ENCODE peak calls at places on chromosomes 4 and X, in eight cellular contexts. T, Q, I, C, B, D, J and S are unnamed samples. For H3K27me3, the result is how much of the 10 kb centered on the place peaks cover.

GRCh38 chrX:134520860-134521390 is 61.0 kb downstream of the HPRT1 start:
- DNase-seq in D (peak), J (no peak), B (peak), T (no peak), Q (peak), I (no peak), C (peak), S (no peak)

GRCh38 chrX:21176927-21177571 is 197.2 kb upstream of the CNKSR2 start:
- DNase-seq in Q (no peak), T (no peak), C (no peak), D (no peak), J (no peak), I (no peak), B (no peak), S (no peak)

GRCh38 chr4:123216946-123217345 is 179.6 kb upstream of the SPRY1 start:
- DNase-seq in D (no peak), I (no peak), Q (no peak), B (no peak), C (no peak), T (no peak), J (no peak), S (no peak)

GRCh38 chr4:101621120-101621519 is 169.4 kb upstream of the BANK1 start:
- DNase-seq in C (no peak), B (no peak), I (no peak), J (no peak), T (no peak), Q (no peak), D (no peak), S (no peak)

GRCh38 chrX:77446029-77446585 is 1.1 kb upstream of the FGF16 start:
- DNase-seq in D (no peak), C (no peak), B (no peak), Q (no peak), J (no peak), T (peak), I (peak), S (no peak)

GRCh38 chr4:26372525-26373172 is 51.8 kb downstream of the RBPJ start:
- DNase-seq in J (peak), C (no peak), T (no peak), D (peak), B (peak), I (no peak), Q (no peak), S (peak)

GRCh38 chr4:114654607-114655006 is 56.0 kb downstream of the UGT8 start:
- DNase-seq in D (peak), Q (no peak), J (no peak), C (no peak), B (no peak), I (no peak), T (no peak), S (no peak)

GRCh38 chrX:45196701-45197100 is 4.0 kb downstream of the DIPK2B start:
- DNase-seq in B (no peak), J (no peak), I (no peak), Q (no peak), T (no peak), C (no peak), D (no peak), S (no peak)

GRCh38 chrX:56310581-56310980 is 78.4 kb downstream of the KLF8 start:
- DNase-seq in T (no peak), Q (no peak), J (no peak), D (no peak), I (no peak), B (no peak), C (no peak), S (no peak)

GRCh38 chr4:149065753-149066152 is 623.5 kb upstream of the NR3C2 start:
- DNase-seq in Q (no peak), B (no peak), T (no peak), C (no peak), I (no peak), J (no peak), D (no peak), S (no peak)

GRCh38 chrX:71542411-71542810 is 9.5 kb downstream of the OGT start:
- DNase-seq in Q (no peak), T (no peak), B (no peak), D (no peak), C (no peak), I (no peak), J (no peak), S (no peak)

GRCh38 chrX:56130013-56130412 is 102.1 kb upstream of the KLF8 start:
- DNase-seq in D (no peak), C (no peak), I (no peak), J (no peak), Q (no peak), B (no peak), T (no peak), S (no peak)

GRCh38 chrX:7372843-7373525 is 225.0 kb upstream of the PUDP start:
- DNase-seq in T (no peak), I (no peak), Q (no peak), J (no peak), D (no peak), C (no peak), B (no peak), S (no peak)

GRCh38 chr4:73895201-73896177 is 26.3 kb downstream of the CXCL1 start:
- DNase-seq in B (no peak), I (no peak), Q (no peak), D (peak), T (no peak), C (no peak), J (no peak), S (no peak)

GRCh38 chr4:182600836-182601235 is 316.4 kb downstream of the DCTD start:
- DNase-seq in J (no peak), B (peak), D (no peak), Q (no peak), I (no peak), C (no peak), T (no peak), S (no peak)

GRCh38 chr4:8013976-8014726 is 74.5 kb upstream of the AFAP1 start:
- DNase-seq in C (no peak), D (no peak), Q (no peak), T (no peak), B (no peak), J (no peak), I (peak), S (no peak)

DNA sequence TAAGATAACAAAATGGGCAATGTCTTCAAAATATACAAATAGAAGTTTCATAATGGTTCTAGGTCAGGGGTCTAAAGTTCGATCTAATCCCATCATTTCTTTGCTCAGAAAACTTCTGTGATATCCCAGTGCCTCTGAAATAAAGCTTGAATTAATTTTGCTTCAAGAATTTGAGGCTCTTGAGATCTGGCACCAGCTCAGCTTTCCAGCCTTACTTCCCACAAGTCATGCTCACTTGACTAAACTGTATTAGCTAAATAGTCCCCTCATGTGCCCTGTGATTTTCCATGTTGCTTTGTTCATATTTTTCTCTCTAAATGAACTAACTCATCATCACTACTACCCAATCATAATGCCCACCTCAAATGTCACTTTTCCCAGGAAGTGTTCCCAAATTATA is 50.8 kb upstream of the MBNL3 start:
- DNase-seq in Q (no peak), D (no peak), C (no peak), I (no peak), B (no peak), T (no peak), J (no peak), S (no peak)
- H3K27me3 ChIP-seq in Q (under half), D (under half), C (under half), I (under half), B (under half), T (under half), J (under half), S (under half)

GRCh38 chrX:137143864-137144263 is 110.1 kb upstream of the GPR101 start:
- DNase-seq in J (no peak), D (no peak), I (no peak), Q (no peak), T (no peak), C (no peak), B (no peak), S (no peak)
- H3K27me3 ChIP-seq in J (under half), D (under half), I (under half), Q (under half), T (under half), C (under half), B (under half), S (under half)

GRCh38 chr4:127379499-127379898 is 253.3 kb upstream of the INTU start:
- DNase-seq in T (no peak), Q (no peak), C (no peak), I (no peak), B (no peak), D (no peak), J (no peak), S (no peak)
- H3K27me3 ChIP-seq in T (under half), Q (under half), C (under half), I (under half), B (under half), D (under half), J (under half), S (under half)

GRCh38 chr4:1415681-1415981 is 9.4 kb upstream of the NKX1-1 start:
- DNase-seq in T (no peak), C (no peak), D (no peak), Q (no peak), I (no peak), J (no peak), B (peak), S (no peak)

GRCh38 chr4:1413221-1413663 is 7.0 kb upstream of the NKX1-1 start:
- DNase-seq in Q (no peak), C (no peak), B (peak), T (no peak), J (no peak), I (no peak), D (no peak), S (no peak)

GRCh38 chr4:1416051-1416947 is 10.1 kb upstream of the NKX1-1 start:
- DNase-seq in C (no peak), T (no peak), I (no peak), J (no peak), B (peak), Q (no peak), D (no peak), S (no peak)

GRCh38 chr4:1413687-1414479 is 7.6 kb upstream of the NKX1-1 start:
- DNase-seq in C (no peak), J (no peak), I (no peak), T (no peak), B (peak), D (no peak), Q (no peak), S (no peak)

DNA sequence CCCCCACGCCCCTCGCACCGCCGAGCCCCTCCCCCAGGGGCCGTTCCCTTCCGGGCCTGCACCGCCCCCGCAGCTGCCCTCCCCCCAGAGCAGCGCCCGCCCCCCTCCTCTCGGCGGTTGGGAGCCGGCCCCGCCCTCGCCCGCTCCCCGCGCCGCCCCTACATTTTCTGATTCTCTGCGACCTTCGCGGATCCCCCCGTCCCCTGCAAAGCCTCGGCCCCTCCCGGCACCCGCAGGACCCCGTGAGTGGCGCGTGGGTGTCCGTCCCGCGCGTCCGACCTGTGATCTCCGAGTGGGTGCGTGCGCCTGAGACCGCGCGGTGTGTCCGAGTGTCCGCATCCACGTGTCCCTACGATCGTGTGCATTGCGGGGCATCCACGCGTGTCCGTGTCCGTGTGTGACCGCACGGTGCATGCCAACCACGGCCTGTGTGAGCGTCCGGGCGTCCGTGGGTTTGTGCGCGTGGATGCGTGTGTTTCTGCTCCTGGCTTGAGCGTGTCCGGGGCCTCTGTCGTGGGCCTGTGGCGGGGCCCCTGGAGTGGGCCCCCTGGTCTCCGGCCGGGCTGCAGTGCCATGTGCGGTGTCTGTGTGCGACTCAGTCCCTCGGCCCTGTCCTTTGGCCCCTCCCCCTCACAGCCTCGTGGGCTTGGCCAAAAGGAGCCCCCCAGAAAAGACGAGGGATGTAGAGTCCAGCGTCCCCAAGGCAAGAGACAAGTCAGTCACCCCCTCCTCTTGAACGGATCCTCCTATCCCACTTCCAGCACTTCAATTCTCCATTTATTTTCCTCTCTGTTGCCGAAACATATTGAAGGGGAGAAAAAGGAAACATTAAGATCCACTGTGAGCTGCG is 8.8 kb upstream of the NKX1-1 start:
- DNase-seq in J (no peak), T (no peak), D (no peak), C (no peak), B (peak), I (peak), Q (no peak), S (no peak)
- H3K27me3 ChIP-seq in J (under half), T (half or more), D (under half), C (under half), B (half or more), I (half or more), Q (under half), S (half or more)

GRCh38 chr4:95162867-95163266 is 385.9 kb downstream of the UNC5C start:
- DNase-seq in C (no peak), J (no peak), D (no peak), B (no peak), T (no peak), I (no peak), Q (no peak), S (no peak)

GRCh38 chr4:95161781-95162469 is 386.8 kb downstream of the UNC5C start:
- DNase-seq in B (no peak), I (no peak), Q (no peak), J (no peak), T (no peak), D (no peak), C (no peak), S (no peak)

GRCh38 chr4:95170176-95170575 is 378.6 kb downstream of the UNC5C start:
- DNase-seq in I (no peak), C (no peak), D (no peak), J (no peak), T (no peak), Q (no peak), B (no peak), S (no peak)

GRCh38 chr4:95165926-95166524 is 382.7 kb downstream of the UNC5C start:
- DNase-seq in C (peak), T (no peak), Q (no peak), B (peak), D (peak), I (no peak), J (peak), S (peak)

DNA sequence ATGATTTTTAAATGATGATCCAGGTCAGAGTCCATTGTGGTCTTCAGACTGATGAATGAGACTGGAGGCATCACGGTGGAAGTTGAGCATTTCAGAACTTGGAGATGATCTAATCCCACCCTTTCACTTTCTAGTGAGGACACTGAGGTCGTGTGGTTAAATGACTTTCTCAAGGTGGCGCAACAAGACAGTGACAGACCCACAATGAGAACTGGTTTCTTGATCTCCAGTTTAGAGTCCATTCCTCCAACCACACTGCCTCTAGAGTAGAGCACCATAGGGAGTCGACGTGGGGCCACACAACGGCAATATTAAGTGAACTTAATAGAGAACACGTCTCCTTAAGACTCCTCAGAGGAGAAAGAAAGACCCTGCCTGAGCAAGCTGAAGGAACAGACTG is 381.0 kb downstream of the UNC5C start:
- DNase-seq in B (no peak), Q (no peak), I (no peak), T (no peak), C (no peak), D (no peak), J (no peak), S (no peak)
- H3K27me3 ChIP-seq in B (under half), Q (under half), I (under half), T (under half), C (under half), D (under half), J (under half), S (under half)

GRCh38 chrX:73668779-73669178 is 105.8 kb downstream of the CHIC1 start:
- DNase-seq in D (no peak), J (no peak), Q (peak), I (no peak), T (peak), B (no peak), C (no peak), S (no peak)
- H3K27me3 ChIP-seq in D (under half), J (under half), Q (under half), I (under half), T (under half), B (under half), C (under half), S (under half)